ENCODE peak calls at places on chromosomes 6 and 20, in eight cellular contexts. Q is mammary epithelial cell, O is psoas muscle, N is BE2C, K is transverse colon, W is body of pancreas, D is MG63, R is aorta. X is an unnamed sample.
A peak's percentile ranks its signal among the peaks of the same experiment; 100 is the strongest.

GRCh38 chr6:23533954-23534725 is 591.9 kb upstream of the NRSN1 start:
- DNase-seq in Q (no peak), O (no peak), N (no peak), K (no peak), W (no peak), D (no peak), R (no peak), X (no peak)

GRCh38 chr6:133242761-133243590 is 1.8 kb downstream of the EYA4 start:
- DNase-seq in Q (no peak), O (peak; percentile 29), N (peak; percentile 53), K (no peak), W (peak; percentile 5), D (peak; percentile 58), R (no peak), X (peak; percentile 57)

GRCh38 chr6:7921582-7922199 is 11.1 kb upstream of the TXNDC5 start:
- DNase-seq in Q (no peak), O (no peak), N (no peak), K (no peak), W (no peak), D (no peak), R (no peak), X (no peak)

GRCh38 chr20:21353236-21353635 is 44.1 kb downstream of the NKX2-4 start:
- DNase-seq in Q (peak; percentile 8), O (no peak), N (no peak), K (no peak), W (no peak), D (no peak), R (no peak), X (no peak)

GRCh38 chr6:47023543-47023942 is 18.6 kb downstream of the ADGRF1 start:
- DNase-seq in Q (no peak), O (no peak), N (no peak), K (no peak), W (no peak), D (no peak), R (no peak), X (no peak)

GRCh38 chr6:80767808-80768207 is 661.3 kb downstream of the BCKDHB start:
- DNase-seq in Q (peak; percentile 57), O (peak; percentile 52), N (no peak), K (no peak), W (no peak), D (peak; percentile 95), R (peak; percentile 80), X (peak; percentile 18)

GRCh38 chr6:31898200-31899011 is 908 bp upstream of the EHMT2 start:
- DNase-seq in Q (peak; percentile 61), O (no peak), N (no peak), K (peak; percentile 41), W (peak; percentile 63), D (no peak), R (no peak), X (peak; percentile 66)

GRCh38 chr6:292506-293184 is 358 bp downstream of the DUSP22 start:
- DNase-seq in Q (no peak), O (peak; percentile 78), N (no peak), K (peak; percentile 89), W (peak; percentile 75), D (peak; percentile 62), R (peak; percentile 89), X (peak; percentile 94)

GRCh38 chr6:30912746-30913520 is 1.1 kb upstream of the VARS2 start:
- DNase-seq in Q (no peak), O (no peak), N (no peak), K (no peak), W (no peak), D (no peak), R (no peak), X (peak; percentile 60)

DNA sequence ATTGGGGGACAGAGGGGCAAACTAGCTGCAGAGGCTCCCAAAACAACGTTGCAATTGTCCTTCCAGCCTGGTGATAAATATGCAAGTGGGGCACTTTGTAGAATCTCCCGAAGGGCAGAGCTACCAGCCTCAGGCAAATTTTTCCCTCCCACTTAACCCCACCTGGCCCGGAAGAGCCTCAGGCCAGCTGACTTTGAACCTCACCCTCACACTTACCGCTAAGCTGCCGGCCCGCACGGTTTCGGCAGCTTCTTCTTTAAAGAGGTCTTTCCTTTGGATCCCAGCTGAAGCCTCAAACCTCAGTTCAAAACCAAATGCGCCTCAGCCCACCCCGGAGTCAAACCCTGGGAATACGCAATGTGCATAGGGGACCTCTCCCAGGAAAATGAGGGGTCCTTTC is 2.5 kb downstream of the OVOL2 start:
- DNase-seq in Q (no peak), O (no peak), N (no peak), K (peak; percentile 21), W (no peak), D (no peak), R (no peak), X (peak; percentile 72)
- H3K27me3 ChIP-seq in Q (no peaks in the 10 kb centered on the region), O (no peaks in the 10 kb centered on the region), N (peaks cover 95% of the 10 kb centered on the region), K (peaks cover 60% of the 10 kb centered on the region), W (no peaks in the 10 kb centered on the region), D (peaks cover 39% of the 10 kb centered on the region), R (no peaks in the 10 kb centered on the region), X (peaks cover 71% of the 10 kb centered on the region)

GRCh38 chr20:56151834-56152233 is 96.7 kb upstream of the MC3R start:
- DNase-seq in Q (no peak), O (no peak), N (no peak), K (no peak), W (no peak), D (no peak), R (no peak), X (no peak)

GRCh38 chr20:56158489-56158888 is 90.0 kb upstream of the MC3R start:
- DNase-seq in Q (no peak), O (no peak), N (no peak), K (no peak), W (no peak), D (no peak), R (no peak), X (no peak)

GRCh38 chr20:56160956-56161355 is 87.6 kb upstream of the MC3R start:
- DNase-seq in Q (no peak), O (no peak), N (no peak), K (no peak), W (no peak), D (no peak), R (no peak), X (no peak)

GRCh38 chr20:56155625-56156024 is 92.9 kb upstream of the MC3R start:
- DNase-seq in Q (no peak), O (no peak), N (no peak), K (no peak), W (no peak), D (no peak), R (no peak), X (no peak)

GRCh38 chr20:56157530-56158203 is 90.9 kb upstream of the MC3R start:
- DNase-seq in Q (no peak), O (no peak), N (no peak), K (no peak), W (no peak), D (no peak), R (no peak), X (no peak)
- H3K27me3 ChIP-seq in Q (no peaks in the 10 kb centered on the region), O (no peaks in the 10 kb centered on the region), N (no peaks in the 10 kb centered on the region), K (peaks cover 2% of the 10 kb centered on the region), W (no peaks in the 10 kb centered on the region), D (no peaks in the 10 kb centered on the region), R (no peaks in the 10 kb centered on the region), X (no peaks in the 10 kb centered on the region)

GRCh38 chr20:19923762-19924161 is 93.4 kb upstream of the NAA20 start:
- DNase-seq in Q (no peak), O (no peak), N (no peak), K (no peak), W (no peak), D (no peak), R (no peak), X (peak; percentile 71)
- H3K27me3 ChIP-seq in Q (no peaks in the 10 kb centered on the region), O (no peaks in the 10 kb centered on the region), N (no peaks in the 10 kb centered on the region), K (no peaks in the 10 kb centered on the region), W (no peaks in the 10 kb centered on the region), D (no peaks in the 10 kb centered on the region), R (no peaks in the 10 kb centered on the region), X (no peaks in the 10 kb centered on the region)

GRCh38 chr20:63006611-63007471 is at the start of gene BHLHE23:
- DNase-seq in Q (no peak), O (no peak), N (no peak), K (no peak), W (no peak), D (peak; percentile 30), R (no peak), X (no peak)
- H3K27me3 ChIP-seq in Q (peaks cover 55% of the 10 kb centered on the region), O (no peaks in the 10 kb centered on the region), N (peaks cover 100% of the 10 kb centered on the region), K (peaks cover 100% of the 10 kb centered on the region), W (no peaks in the 10 kb centered on the region), D (peaks cover 74% of the 10 kb centered on the region), R (no peaks in the 10 kb centered on the region), X (peaks cover 91% of the 10 kb centered on the region)

GRCh38 chr6:39281312-39281980 is 32.8 kb downstream of the KCNK17 start:
- DNase-seq in Q (no peak), O (no peak), N (no peak), K (peak; percentile 61), W (no peak), D (no peak), R (peak; percentile 33), X (no peak)
- H3K27me3 ChIP-seq in Q (no peaks in the 10 kb centered on the region), O (no peaks in the 10 kb centered on the region), N (peaks cover 15% of the 10 kb centered on the region), K (no peaks in the 10 kb centered on the region), W (no peaks in the 10 kb centered on the region), D (no peaks in the 10 kb centered on the region), R (no peaks in the 10 kb centered on the region), X (no peaks in the 10 kb centered on the region)

GRCh38 chr6:37575221-37575620 is 75.5 kb upstream of the CCDC167 start:
- DNase-seq in Q (no peak), O (no peak), N (peak; percentile 52), K (no peak), W (no peak), D (no peak), R (no peak), X (no peak)

GRCh38 chr6:37569317-37569716 is 69.6 kb upstream of the CCDC167 start:
- DNase-seq in Q (no peak), O (no peak), N (no peak), K (no peak), W (no peak), D (no peak), R (no peak), X (no peak)

GRCh38 chr6:37570801-37571200 is 71.1 kb upstream of the CCDC167 start:
- DNase-seq in Q (no peak), O (no peak), N (no peak), K (no peak), W (no peak), D (no peak), R (no peak), X (peak; percentile 35)

GRCh38 chr6:37569999-37570776 is 70.5 kb upstream of the CCDC167 start:
- DNase-seq in Q (no peak), O (no peak), N (no peak), K (no peak), W (no peak), D (no peak), R (no peak), X (peak; percentile 76)

GRCh38 chr6:37572340-37572739 is 72.6 kb upstream of the CCDC167 start:
- DNase-seq in Q (no peak), O (no peak), N (no peak), K (no peak), W (no peak), D (no peak), R (no peak), X (no peak)
- H3K27me3 ChIP-seq in Q (no peaks in the 10 kb centered on the region), O (no peaks in the 10 kb centered on the region), N (no peaks in the 10 kb centered on the region), K (peaks cover 25% of the 10 kb centered on the region), W (no peaks in the 10 kb centered on the region), D (no peaks in the 10 kb centered on the region), R (no peaks in the 10 kb centered on the region), X (peaks cover 23% of the 10 kb centered on the region)

DNA sequence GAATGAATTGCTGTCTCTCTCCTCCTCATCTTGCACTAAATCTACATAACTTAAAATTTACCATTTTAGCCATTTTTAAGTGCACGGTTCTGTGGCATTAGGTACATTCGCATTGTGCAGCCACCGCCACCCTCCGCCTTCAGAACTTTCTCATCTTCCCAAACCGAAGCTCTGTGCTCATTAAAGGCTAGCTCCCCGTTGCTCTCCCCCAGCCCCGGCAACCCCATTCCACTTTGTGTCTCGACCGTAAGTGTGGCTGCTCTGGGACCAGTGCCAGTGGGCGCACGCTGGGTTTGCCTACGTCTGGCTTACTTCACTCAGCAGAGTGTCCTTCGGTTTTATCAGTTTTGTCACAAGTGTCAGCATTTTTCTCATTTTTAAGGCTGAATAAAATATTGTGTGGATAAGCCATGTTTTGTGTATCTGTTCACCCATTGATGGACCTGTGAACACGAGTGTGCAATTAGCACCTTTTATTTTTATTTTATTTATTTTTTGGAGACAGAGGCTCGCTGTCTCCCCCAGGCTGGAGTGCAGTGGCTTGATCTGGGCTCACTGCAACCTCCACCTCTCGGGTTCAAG is 16.8 kb downstream of the SLC17A9 start:
- DNase-seq in Q (no peak), O (no peak), N (no peak), K (no peak), W (no peak), D (no peak), R (no peak), X (no peak)
- H3K27me3 ChIP-seq in Q (no peaks in the 10 kb centered on the region), O (no peaks in the 10 kb centered on the region), N (peaks cover 19% of the 10 kb centered on the region), K (peaks cover 39% of the 10 kb centered on the region), W (no peaks in the 10 kb centered on the region), D (peaks cover 6% of the 10 kb centered on the region), R (no peaks in the 10 kb centered on the region), X (peaks cover 22% of the 10 kb centered on the region)